ENCODE peak calls at places on chromosomes 5 and 9, in eight cellular contexts. B, L, Y, I, Q, R, G and J are unnamed samples.

GRCh38 chr5:173764321-173765029 is 123.7 kb upstream of the CPEB4 start:
- DNase-seq in B (peak), L (no peak), Y (peak), I (peak), Q (peak), R (peak), G (peak), J (peak)

GRCh38 chr5:92962752-92963151 is 618.3 kb downstream of the NR2F1-AS1 start:
- DNase-seq in B (no peak), L (no peak), Y (no peak), I (no peak), Q (no peak), R (no peak), G (no peak), J (no peak)

GRCh38 chr9:114722363-114722695 is 40.3 kb upstream of the TEX48 start:
- DNase-seq in B (no peak), L (no peak), Y (peak), I (no peak), Q (no peak), R (no peak), G (no peak), J (no peak)

GRCh38 chr5:17732351-17732923 is 98.2 kb downstream of the TAF11L14 start:
- DNase-seq in B (no peak), L (no peak), Y (peak), I (no peak), Q (no peak), R (no peak), G (no peak), J (no peak)

GRCh38 chr9:37929441-37929895 is 25.5 kb upstream of the SLC25A51 start:
- DNase-seq in B (no peak), L (no peak), Y (peak), I (no peak), Q (no peak), R (no peak), G (peak), J (no peak)

GRCh38 chr5:92944903-92945629 is 636.0 kb downstream of the NR2F1-AS1 start:
- DNase-seq in B (peak), L (no peak), Y (no peak), I (no peak), Q (no peak), R (no peak), G (peak), J (no peak)

GRCh38 chr9:4985376-4986266 is 549 bp downstream of the JAK2 start:
- DNase-seq in B (peak), L (no peak), Y (peak), I (no peak), Q (peak), R (no peak), G (peak), J (peak)

GRCh38 chr9:71509054-71509453 is 259.3 kb downstream of the CEMIP2 start:
- DNase-seq in B (no peak), L (no peak), Y (peak), I (no peak), Q (no peak), R (no peak), G (peak), J (no peak)

GRCh38 chr5:7714119-7714518 is 136.8 kb downstream of the CFAP90 start:
- DNase-seq in B (no peak), L (no peak), Y (peak), I (no peak), Q (no peak), R (no peak), G (peak), J (no peak)

GRCh38 chr9:90142580-90142979 is 500.0 kb downstream of the DIRAS2 start:
- DNase-seq in B (peak), L (peak), Y (peak), I (no peak), Q (peak), R (no peak), G (peak), J (peak)

GRCh38 chr5:135887447-135887864 is 8.2 kb downstream of the IL9 start:
- DNase-seq in B (peak), L (peak), Y (peak), I (peak), Q (no peak), R (no peak), G (peak), J (peak)

GRCh38 chr9:127741831-127742434 is 6.8 kb upstream of the TOR2A start:
- DNase-seq in B (peak), L (no peak), Y (no peak), I (peak), Q (no peak), R (no peak), G (no peak), J (peak)

GRCh38 chr5:17302590-17302989 is 85.2 kb downstream of the BASP1 start:
- DNase-seq in B (peak), L (no peak), Y (no peak), I (no peak), Q (peak), R (no peak), G (peak), J (no peak)

GRCh38 chr9:136525841-136526499 is 19.9 kb downstream of the NOTCH1 start:
- DNase-seq in B (no peak), L (no peak), Y (no peak), I (no peak), Q (peak), R (no peak), G (peak), J (peak)

GRCh38 chr9:114591206-114591853 is 3.8 kb downstream of the ATP6V1G1 start:
- DNase-seq in B (peak), L (no peak), Y (no peak), I (no peak), Q (no peak), R (no peak), G (no peak), J (no peak)

GRCh38 chr5:76143884-76144283 is 60.7 kb downstream of the SV2C start:
- DNase-seq in B (no peak), L (no peak), Y (no peak), I (no peak), Q (no peak), R (no peak), G (no peak), J (no peak)

GRCh38 chr9:137757613-137758029 is 120.0 kb upstream of the CACNA1B start:
- DNase-seq in B (peak), L (no peak), Y (peak), I (no peak), Q (no peak), R (no peak), G (peak), J (no peak)

GRCh38 chr9:99726758-99727157 is 94.9 kb upstream of the NR4A3 start:
- DNase-seq in B (no peak), L (no peak), Y (no peak), I (no peak), Q (no peak), R (no peak), G (peak), J (no peak)

GRCh38 chr5:65811895-65812294 is 89.9 kb downstream of the NLN start:
- DNase-seq in B (no peak), L (no peak), Y (peak), I (no peak), Q (no peak), R (no peak), G (no peak), J (peak)

GRCh38 chr9:26802921-26803320 is 89.7 kb downstream of the CAAP1 start:
- DNase-seq in B (no peak), L (no peak), Y (no peak), I (no peak), Q (no peak), R (no peak), G (no peak), J (no peak)

GRCh38 chr5:149776376-149777305 is 46.5 kb downstream of the PPARGC1B start:
- DNase-seq in B (no peak), L (no peak), Y (peak), I (no peak), Q (no peak), R (no peak), G (no peak), J (peak)

GRCh38 chr5:45376463-45376862 is 319.7 kb downstream of the HCN1 start:
- DNase-seq in B (peak), L (no peak), Y (no peak), I (no peak), Q (no peak), R (no peak), G (peak), J (no peak)

GRCh38 chr5:67808340-67808739 is 407.2 kb upstream of the PIK3R1 start:
- DNase-seq in B (no peak), L (no peak), Y (no peak), I (no peak), Q (peak), R (no peak), G (peak), J (no peak)

GRCh38 chr5:151319334-151319733 is 15.8 kb upstream of the SLC36A3 start:
- DNase-seq in B (peak), L (no peak), Y (peak), I (no peak), Q (peak), R (no peak), G (peak), J (no peak)

GRCh38 chr5:115265220-115265619 is 2.5 kb upstream of the PGGT1B start:
- DNase-seq in B (no peak), L (no peak), Y (no peak), I (no peak), Q (no peak), R (peak), G (no peak), J (no peak)

GRCh38 chr9:137306546-137307254 is 4.6 kb upstream of the NRARP start:
- DNase-seq in B (no peak), L (no peak), Y (no peak), I (peak), Q (no peak), R (no peak), G (no peak), J (no peak)

GRCh38 chr5:1814183-1815020 is 13.2 kb downstream of the NDUFS6 start:
- DNase-seq in B (no peak), L (no peak), Y (no peak), I (no peak), Q (no peak), R (peak), G (no peak), J (no peak)